ENCODE peak calls at places on chromosome 9, in eight cellular contexts. S, W, J, T, B, Z, A and Y are unnamed samples.

GRCh38 chr9:127838375-127839078 is 15.9 kb downstream of the ENG start:
- DNase-seq in S (peak), W (peak), J (peak), T (no peak), B (no peak), Z (no peak), A (no peak), Y (peak)

GRCh38 chr9:88682431-88682831 is 147.5 kb downstream of the NXNL2 start:
- DNase-seq in S (no peak), W (no peak), J (peak), T (no peak), B (no peak), Z (no peak), A (no peak), Y (no peak)

GRCh38 chr9:123119566-123119965 is 86.1 kb downstream of the GPR21 start:
- DNase-seq in S (no peak), W (peak), J (no peak), T (no peak), B (no peak), Z (no peak), A (no peak), Y (no peak)

GRCh38 chr9:89358376-89358775 is 40.1 kb downstream of the SECISBP2 start:
- DNase-seq in S (no peak), W (no peak), J (no peak), T (no peak), B (no peak), Z (no peak), A (no peak), Y (no peak)

GRCh38 chr9:87395804-87396458 is 101.7 kb upstream of the DAPK1 start:
- DNase-seq in S (no peak), W (peak), J (no peak), T (no peak), B (no peak), Z (no peak), A (no peak), Y (no peak)

GRCh38 chr9:114936566-114936965 is 6.2 kb upstream of the TNFSF8 start:
- DNase-seq in S (peak), W (no peak), J (no peak), T (no peak), B (no peak), Z (no peak), A (no peak), Y (no peak)

GRCh38 chr9:134657666-134658377 is 16.2 kb downstream of the COL5A1 start:
- DNase-seq in S (no peak), W (no peak), J (no peak), T (no peak), B (no peak), Z (no peak), A (no peak), Y (no peak)

GRCh38 chr9:72128526-72128925 is 20.7 kb upstream of the GDA start:
- DNase-seq in S (peak), W (no peak), J (no peak), T (no peak), B (no peak), Z (no peak), A (no peak), Y (no peak)

GRCh38 chr9:90441814-90442213 is 200.8 kb downstream of the DIRAS2 start:
- DNase-seq in S (no peak), W (no peak), J (no peak), T (no peak), B (no peak), Z (no peak), A (no peak), Y (no peak)

GRCh38 chr9:114098660-114099522 is at the start of gene KIF12:
- DNase-seq in S (peak), W (no peak), J (no peak), T (peak), B (peak), Z (peak), A (peak), Y (peak)

GRCh38 chr9:72948906-72949582 is 3.8 kb downstream of the ALDH1A1 start:
- DNase-seq in S (no peak), W (no peak), J (no peak), T (no peak), B (no peak), Z (no peak), A (no peak), Y (no peak)

GRCh38 chr9:115653231-115653630 is 500.4 kb upstream of the PAPPA start:
- DNase-seq in S (peak), W (peak), J (peak), T (no peak), B (no peak), Z (no peak), A (no peak), Y (peak)

GRCh38 chr9:17757816-17758215 is 178.9 kb downstream of the SH3GL2 start:
- DNase-seq in S (peak), W (peak), J (no peak), T (no peak), B (no peak), Z (no peak), A (no peak), Y (no peak)

GRCh38 chr9:8338249-8338721 is 538.7 kb upstream of the DMAC1 start:
- DNase-seq in S (no peak), W (peak), J (peak), T (no peak), B (no peak), Z (no peak), A (no peak), Y (no peak)

GRCh38 chr9:94610181-94610591 is 16.6 kb upstream of the FBP2 start:
- DNase-seq in S (no peak), W (no peak), J (no peak), T (no peak), B (no peak), Z (peak), A (no peak), Y (no peak)

GRCh38 chr9:137099231-137099630 is 12.4 kb downstream of the MAN1B1 start:
- DNase-seq in S (no peak), W (no peak), J (no peak), T (no peak), B (no peak), Z (no peak), A (no peak), Y (no peak)

GRCh38 chr9:85064811-85065371 is 395.4 kb downstream of the NTRK2 start:
- DNase-seq in S (no peak), W (no peak), J (no peak), T (peak), B (no peak), Z (no peak), A (peak), Y (no peak)

GRCh38 chr9:89047667-89048066 is 56.4 kb downstream of the S1PR3 start:
- DNase-seq in S (no peak), W (no peak), J (no peak), T (no peak), B (no peak), Z (no peak), A (no peak), Y (no peak)

GRCh38 chr9:78332381-78332780 is 35.5 kb downstream of the PSAT1 start:
- DNase-seq in S (no peak), W (no peak), J (no peak), T (no peak), B (no peak), Z (no peak), A (no peak), Y (no peak)

GRCh38 chr9:33884856-33885701 is 68.1 kb downstream of the UBE2R2 start:
- DNase-seq in S (peak), W (peak), J (peak), T (no peak), B (no peak), Z (peak), A (no peak), Y (peak)

GRCh38 chr9:95796029-95796428 is 79.5 kb upstream of the ERCC6L2 start:
- DNase-seq in S (no peak), W (no peak), J (no peak), T (no peak), B (no peak), Z (no peak), A (no peak), Y (no peak)

GRCh38 chr9:6715755-6716643 is 41.8 kb upstream of the KDM4C start:
- DNase-seq in S (peak), W (peak), J (no peak), T (no peak), B (peak), Z (peak), A (peak), Y (no peak)
- H3K9ac ChIP-seq in S (no peak), W (peak), J (peak), T (no peak), B (peak), Z (no peak), A (no peak), Y (peak)

DNA sequence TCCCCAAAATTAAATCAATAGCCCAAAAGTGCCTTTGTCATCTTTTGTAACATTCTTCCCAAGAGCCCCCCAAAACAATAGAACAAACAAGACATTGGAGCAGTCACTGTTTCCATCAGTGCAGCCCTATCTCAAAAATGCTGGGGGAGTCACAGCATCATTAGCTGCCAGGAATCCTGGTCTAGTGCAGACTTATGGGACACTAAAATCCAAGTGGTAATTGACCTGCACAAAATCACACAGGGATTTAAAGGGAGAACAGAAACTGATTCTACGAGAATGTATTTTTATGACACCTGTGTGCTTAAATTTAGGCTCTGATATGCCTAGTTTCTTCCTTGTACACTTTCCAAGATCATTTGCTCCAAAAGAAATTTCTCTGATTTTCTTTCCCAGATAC is 172.9 kb downstream of the GLIS3 start:
- DNase-seq in S (peak), W (peak), J (no peak), T (no peak), B (no peak), Z (no peak), A (no peak), Y (no peak)
- H3K9ac ChIP-seq in S (peak), W (peak), J (no peak), T (no peak), B (no peak), Z (peak), A (no peak), Y (no peak)

DNA sequence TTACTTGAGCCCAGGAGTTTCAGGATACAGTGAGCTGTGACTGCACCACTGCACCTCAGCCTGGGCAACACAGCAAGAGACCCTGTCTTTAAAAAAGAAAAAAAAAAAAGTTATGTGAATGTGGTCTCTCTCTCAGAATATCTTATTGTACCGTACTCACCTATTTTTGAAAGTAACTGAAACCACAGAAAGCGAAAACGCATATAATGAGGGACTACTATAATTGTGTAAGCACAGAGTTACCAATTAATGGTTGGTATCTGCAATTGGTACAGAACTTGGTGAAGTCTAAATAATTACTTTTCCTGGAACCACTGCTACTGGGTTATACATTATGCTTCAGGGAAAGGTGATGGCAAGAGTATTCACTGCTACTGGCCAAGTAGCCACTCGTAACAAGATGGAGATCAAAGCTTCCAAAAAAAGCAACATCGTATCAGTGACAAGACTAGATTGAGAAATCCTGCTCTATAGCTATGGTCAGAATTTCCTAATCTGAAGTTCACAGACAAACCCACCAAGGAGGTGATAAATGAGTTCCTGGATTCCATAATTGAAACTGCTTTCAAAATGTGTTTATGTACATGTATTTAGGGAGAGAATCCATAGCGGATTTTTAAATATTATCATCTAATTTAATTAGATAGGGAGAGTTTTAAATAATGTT is 82.7 kb downstream of the NR6A1 start:
- DNase-seq in S (no peak), W (no peak), J (no peak), T (no peak), B (no peak), Z (no peak), A (no peak), Y (no peak)
- H3K9ac ChIP-seq in S (no peak), W (no peak), J (no peak), T (no peak), B (no peak), Z (no peak), A (no peak), Y (no peak)

GRCh38 chr9:129566563-129567266 is 54.2 kb downstream of the C9orf50 start:
- DNase-seq in S (no peak), W (no peak), J (no peak), T (no peak), B (no peak), Z (no peak), A (no peak), Y (no peak)

GRCh38 chr9:129568560-129569505 is 52.1 kb downstream of the C9orf50 start:
- DNase-seq in S (peak), W (no peak), J (no peak), T (peak), B (no peak), Z (peak), A (peak), Y (peak)

GRCh38 chr9:129567329-129567728 is 53.6 kb downstream of the C9orf50 start:
- DNase-seq in S (peak), W (no peak), J (no peak), T (no peak), B (no peak), Z (no peak), A (no peak), Y (no peak)

GRCh38 chr9:129569506-129570449 is 51.1 kb downstream of the C9orf50 start:
- DNase-seq in S (peak), W (peak), J (peak), T (peak), B (peak), Z (peak), A (peak), Y (no peak)

GRCh38 chr9:129567842-129568559 is 52.9 kb downstream of the C9orf50 start:
- DNase-seq in S (peak), W (peak), J (peak), T (peak), B (peak), Z (no peak), A (peak), Y (peak)
- H3K9ac ChIP-seq in S (peak), W (peak), J (peak), T (peak), B (peak), Z (peak), A (peak), Y (peak)

DNA sequence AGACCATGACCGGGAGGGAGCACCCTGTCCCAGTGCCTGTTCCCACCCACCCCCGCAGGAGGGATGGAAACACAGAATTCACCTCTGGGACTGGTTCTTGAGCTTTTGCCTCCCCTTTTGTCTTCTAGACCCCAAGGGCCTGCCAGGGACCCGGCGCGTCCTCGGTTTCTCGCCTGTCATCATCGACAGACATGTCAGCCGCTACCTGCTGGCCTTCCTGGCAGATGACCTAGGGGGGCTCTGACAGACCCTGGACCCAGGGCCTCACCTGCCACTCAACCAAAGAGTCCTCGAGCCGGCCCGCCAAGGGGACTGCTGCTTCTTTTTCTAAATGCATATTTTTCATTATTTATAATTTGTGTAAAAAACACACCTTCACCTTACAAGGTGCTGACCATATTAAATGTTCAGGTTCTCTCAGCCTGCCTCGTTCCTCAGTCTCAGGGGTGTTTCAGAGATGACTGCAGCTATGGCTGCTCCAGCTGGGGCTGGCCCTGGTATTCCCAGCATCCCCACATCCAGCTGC is 16.9 kb downstream of the CARD19 start:
- DNase-seq in S (no peak), W (no peak), J (no peak), T (no peak), B (no peak), Z (no peak), A (peak), Y (no peak)
- H3K9ac ChIP-seq in S (no peak), W (no peak), J (no peak), T (no peak), B (no peak), Z (no peak), A (no peak), Y (no peak)

GRCh38 chr9:129550199-129550839 is 70.6 kb downstream of the C9orf50 start:
- DNase-seq in S (peak), W (peak), J (peak), T (peak), B (no peak), Z (peak), A (peak), Y (peak)
- H3K9ac ChIP-seq in S (peak), W (peak), J (peak), T (peak), B (peak), Z (peak), A (peak), Y (peak)

GRCh38 chr9:129052592-129052991 is 16.2 kb downstream of the MIGA2 start:
- DNase-seq in S (no peak), W (no peak), J (no peak), T (no peak), B (peak), Z (no peak), A (no peak), Y (no peak)
- H3K9ac ChIP-seq in S (no peak), W (no peak), J (no peak), T (no peak), B (peak), Z (no peak), A (no peak), Y (no peak)